ENCODE peak calls at places on chromosomes 13 and 19, in nine cellular contexts. R, P, X, Z, F, M, A, S and I are unnamed samples.

GRCh38 chr19:11506101-11506555 is 489 bp upstream of the ZNF653 start:
- DNase-seq in R (no peak), Z (no peak), M (no peak), A (no peak), F (no peak), S (no peak), P (no peak), X (no peak), I (peak; percentile 41)

GRCh38 chr19:3576696-3577443 is 4.1 kb downstream of the HMG20B start:
- DNase-seq in P (no peak), M (peak; percentile 67), Z (peak; percentile 62), A (peak; percentile 23), S (peak; percentile 93), X (peak; percentile 83), R (peak; percentile 91), F (peak; percentile 42), I (peak; percentile 82)

GRCh38 chr13:93446256-93446655 is 219.6 kb downstream of the GPC6 start:
- DNase-seq in R (no peak), X (no peak), A (no peak), S (no peak), Z (no peak), M (no peak), P (no peak), F (no peak), I (no peak)

GRCh38 chr13:45258339-45258685 is 57.5 kb upstream of the KCTD4 start:
- DNase-seq in F (no peak), P (no peak), X (no peak), S (no peak), M (peak; percentile 17), A (no peak), Z (no peak), R (no peak), I (no peak)

GRCh38 chr19:3249408-3249807 is 24.9 kb downstream of the CELF5 start:
- DNase-seq in Z (no peak), A (no peak), M (no peak), S (peak; percentile 57), F (no peak), P (no peak), X (no peak), R (peak; percentile 66), I (no peak)

GRCh38 chr19:1929051-1929742 is 11.8 kb upstream of the CSNK1G2 start:
- DNase-seq in A (peak; percentile 71), S (peak; percentile 87), X (peak; percentile 88), R (peak; percentile 94), F (peak; percentile 91), P (peak; percentile 91), Z (peak; percentile 81), M (peak; percentile 63), I (peak; percentile 73)

GRCh38 chr13:110208116-110208515 is 98.8 kb downstream of the COL4A1 start:
- DNase-seq in X (no peak), R (no peak), P (peak; percentile 34), A (no peak), F (no peak), Z (no peak), S (no peak), M (no peak), I (no peak)

GRCh38 chr13:51359352-51359751 is 19.9 kb downstream of the SERPINE3 start:
- DNase-seq in P (no peak), R (no peak), F (no peak), M (no peak), Z (no peak), S (no peak), X (no peak), A (no peak), I (no peak)

GRCh38 chr19:54390942-54391577 is 24.2 kb upstream of the TTYH1 start:
- DNase-seq in S (peak; percentile 82), F (peak; percentile 68), P (no peak), X (peak; percentile 76), M (peak; percentile 53), Z (no peak), A (peak; percentile 11), R (peak; percentile 77), I (peak; percentile 38)

GRCh38 chr19:30224689-30225606 is 147.2 kb upstream of the ZNF536 start:
- DNase-seq in X (peak; percentile 43), P (no peak), M (no peak), Z (no peak), F (no peak), R (no peak), A (no peak), S (no peak), I (no peak)

GRCh38 chr13:20901668-20902437 is 693 bp downstream of the XPO4 start:
- DNase-seq in R (peak; percentile 28), Z (peak; percentile 14), S (peak; percentile 41), M (peak; percentile 14), P (no peak), F (peak; percentile 43), A (no peak), X (peak; percentile 57), I (peak; percentile 48)

GRCh38 chr19:46878613-46879375 is 18.0 kb downstream of the ARHGAP35 start:
- DNase-seq in Z (no peak), M (peak; percentile 93), A (no peak), F (no peak), P (no peak), X (no peak), S (no peak), R (no peak), I (no peak)

GRCh38 chr13:111541752-111542529 is 221.5 kb downstream of the TEX29 start:
- DNase-seq in X (no peak), R (no peak), Z (no peak), F (no peak), M (no peak), P (peak; percentile 39), A (no peak), S (no peak), I (no peak)

GRCh38 chr19:16091546-16092475 is 15.5 kb downstream of the TPM4 start:
- DNase-seq in F (no peak), R (no peak), M (no peak), X (no peak), S (no peak), A (no peak), Z (no peak), P (peak; percentile 15), I (no peak)

GRCh38 chr19:16087940-16088339 is 11.6 kb downstream of the TPM4 start:
- DNase-seq in M (no peak), R (no peak), X (no peak), P (peak; percentile 64), A (peak; percentile 69), Z (no peak), S (no peak), F (no peak), I (no peak)

GRCh38 chr19:16088985-16089846 is 12.9 kb downstream of the TPM4 start:
- DNase-seq in Z (no peak), M (no peak), X (no peak), P (no peak), F (no peak), A (no peak), R (no peak), S (no peak), I (no peak)

GRCh38 chr19:16085115-16085514 is 8.8 kb downstream of the TPM4 start:
- DNase-seq in M (no peak), S (no peak), X (no peak), R (no peak), P (no peak), A (no peak), Z (no peak), F (no peak), I (no peak)

GRCh38 chr19:16088351-16088984 is 12.2 kb downstream of the TPM4 start:
- DNase-seq in Z (no peak), R (no peak), X (no peak), P (peak; percentile 57), F (no peak), S (no peak), M (no peak), A (peak; percentile 65), I (no peak)
- TF ChIP-seq CTCF in Z (no peak), R (no peak), X (no peak), P (no peak), F (peak; percentile 36), S (peak; percentile 22), M (peak; percentile 7), A (no peak), I (no peak)

DNA sequence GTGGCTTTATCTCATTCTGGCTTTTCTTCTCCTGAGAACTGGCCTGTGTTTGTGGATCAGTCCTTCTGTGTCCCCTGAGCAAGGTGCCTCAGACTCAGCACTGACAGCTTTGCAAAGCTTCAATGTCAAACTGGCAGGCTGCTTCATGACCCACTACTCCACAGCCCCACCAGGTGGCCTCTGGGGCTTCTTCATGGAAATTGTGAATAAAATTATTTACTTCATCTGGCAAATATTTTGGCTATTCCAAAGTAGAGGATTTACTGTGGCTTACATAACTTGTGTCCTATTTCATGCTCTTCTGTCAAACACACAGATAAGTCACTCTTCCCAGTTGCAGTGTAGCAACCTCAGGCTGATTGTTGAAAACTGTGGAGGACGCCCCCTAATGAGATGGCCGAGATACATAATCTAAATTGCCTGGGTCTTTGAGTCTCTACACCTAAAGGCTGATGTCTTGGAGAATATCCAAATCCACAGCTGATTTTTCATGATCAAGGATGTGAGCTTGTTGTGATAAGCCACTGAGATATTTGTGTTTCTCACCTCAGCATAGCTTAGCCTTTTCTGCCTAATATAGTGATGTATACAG is 721.9 kb upstream of the SLC10A2 start:
- DNase-seq in X (peak; percentile 8), Z (peak; percentile 31), M (no peak), P (no peak), S (peak; percentile 36), A (no peak), R (peak; percentile 16), F (peak; percentile 10), I (peak; percentile 51)
- TF ChIP-seq CTCF in X (no peak), Z (peak; percentile 59), M (peak; percentile 25), P (peak; percentile 8), S (peak; percentile 62), A (no peak), R (no peak), F (peak; percentile 40), I (peak; percentile 40)

DNA sequence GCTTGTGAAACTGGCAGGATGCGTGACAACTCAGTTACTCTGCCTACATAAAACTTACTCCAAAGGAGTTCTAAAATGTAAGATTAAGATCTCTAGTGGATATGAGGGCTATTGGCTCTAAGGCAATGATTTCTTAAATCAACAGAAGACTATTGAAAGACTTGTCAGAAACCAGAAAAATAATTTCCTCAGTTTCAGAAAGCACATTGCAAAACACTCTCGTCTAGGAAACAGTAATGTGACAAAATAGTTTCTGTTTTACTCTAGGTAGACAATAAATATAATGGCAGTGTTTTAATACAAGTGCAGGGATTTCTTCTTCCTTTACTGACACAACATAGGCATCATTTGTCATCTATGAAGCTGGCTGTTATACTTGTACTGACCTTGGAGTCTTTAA is 230.1 kb downstream of the KCTD12 start:
- DNase-seq in Z (no peak), S (no peak), A (no peak), F (no peak), P (no peak), M (no peak), R (no peak), X (no peak), I (no peak)
- TF ChIP-seq CTCF in Z (no peak), S (no peak), A (no peak), F (no peak), P (no peak), M (no peak), R (no peak), X (no peak), I (no peak)

GRCh38 chr19:42176990-42177685 is 40.3 kb downstream of the DEDD2 start:
- DNase-seq in A (peak; percentile 55), Z (peak; percentile 66), X (peak; percentile 88), P (peak; percentile 88), S (peak; percentile 79), R (peak; percentile 85), M (peak; percentile 72), F (peak; percentile 79), I (peak; percentile 76)
- TF ChIP-seq CTCF in A (no peak), Z (peak; percentile 60), X (peak; percentile 7), P (peak; percentile 29), S (peak; percentile 59), R (no peak), M (peak; percentile 43), F (no peak), I (peak; percentile 21)

GRCh38 chr13:73059460-73060250 is 850 bp downstream of the KLF5 start:
- DNase-seq in X (peak; percentile 69), S (peak; percentile 72), P (peak; percentile 93), A (peak; percentile 85), Z (peak; percentile 51), M (peak; percentile 58), R (peak; percentile 78), F (peak; percentile 57), I (peak; percentile 40)
- TF ChIP-seq CTCF in X (no peak), S (peak; percentile 36), P (peak; percentile 45), A (peak; percentile 45), Z (peak; percentile 12), M (peak; percentile 19), R (no peak), F (no peak), I (no peak)